ENCODE peak calls at places on chromosome 15, in five cellular contexts. N, T, S, Q and H are unnamed samples. For H3K27me3, the result is how much of the 10 kb centered on the place peaks cover.

GRCh38 chr15:57509121-57509520 is 82.6 kb upstream of the MYZAP start:
- DNase-seq in N (no peak), Q (no peak), T (no peak), S (no peak), H (no peak)

GRCh38 chr15:78933187-78934062 is 11.4 kb downstream of the CTSH start:
- DNase-seq in N (no peak), T (no peak), Q (no peak), S (no peak), H (no peak)

GRCh38 chr15:74924525-74924924 is 13.3 kb downstream of the COX5A start:
- DNase-seq in T (no peak), Q (no peak), N (no peak), S (no peak), H (no peak)

GRCh38 chr15:73989001-73989798 is 2.9 kb downstream of the STOML1 start:
- DNase-seq in T (peak), N (peak), Q (no peak), S (no peak), H (no peak)

GRCh38 chr15:74315626-74316025 is 51.8 kb downstream of the CYP11A1 start:
- DNase-seq in N (no peak), T (no peak), S (no peak), Q (peak), H (no peak)

GRCh38 chr15:98383571-98383970 is 264.8 kb upstream of the IGF1R start:
- DNase-seq in Q (no peak), T (no peak), S (no peak), N (no peak), H (no peak)

GRCh38 chr15:74648051-74648622 is 32.5 kb downstream of the CLK3 start:
- DNase-seq in Q (no peak), N (no peak), S (no peak), T (no peak), H (no peak)

GRCh38 chr15:48530528-48530927 is 115.0 kb downstream of the FBN1 start:
- DNase-seq in S (no peak), N (no peak), Q (no peak), T (no peak), H (no peak)

GRCh38 chr15:64146041-64146440 is 5.5 kb upstream of the SNX22 start:
- DNase-seq in S (no peak), Q (no peak), T (peak), N (peak), H (no peak)

GRCh38 chr15:84824260-84824690 is 7.1 kb downstream of the ALPK3 start:
- DNase-seq in Q (no peak), S (no peak), T (no peak), N (peak), H (peak)

GRCh38 chr15:62112616-62113593 is 46.1 kb downstream of the C2CD4A start:
- DNase-seq in T (no peak), S (no peak), N (no peak), Q (no peak), H (no peak)

GRCh38 chr15:90003736-90004135 is 2.6 kb downstream of the ZNF710 start:
- DNase-seq in S (no peak), N (peak), Q (no peak), T (peak), H (no peak)

GRCh38 chr15:62886431-62887071 is 156.0 kb upstream of the TPM1 start:
- DNase-seq in T (no peak), Q (no peak), S (no peak), N (no peak), H (peak)

GRCh38 chr15:48794697-48795134 is 16.2 kb downstream of the CEP152 start:
- DNase-seq in Q (peak), T (no peak), S (no peak), N (no peak), H (no peak)

GRCh38 chr15:76149291-76149910 is 89.6 kb downstream of the TMEM266 start:
- DNase-seq in S (no peak), Q (no peak), T (no peak), N (peak), H (no peak)

GRCh38 chr15:53536479-53537120 is 222.9 kb downstream of the WDR72 start:
- DNase-seq in N (no peak), Q (no peak), S (no peak), T (no peak), H (no peak)

GRCh38 chr15:32855942-32856341 is 138.1 kb downstream of the GREM1 start:
- DNase-seq in T (no peak), N (no peak), Q (no peak), S (peak), H (no peak)

GRCh38 chr15:25693321-25694237 is 169.5 kb downstream of the ATP10A start:
- DNase-seq in N (peak), Q (no peak), S (no peak), T (no peak), H (no peak)

GRCh38 chr15:61115241-61115640 is 113.9 kb downstream of the RORA start:
- DNase-seq in N (no peak), T (no peak), Q (no peak), S (no peak), H (no peak)

GRCh38 chr15:58057559-58057958 is 8.0 kb downstream of the ALDH1A2 start:
- DNase-seq in S (no peak), T (no peak), N (no peak), Q (no peak), H (no peak)

GRCh38 chr15:34942363-34942762 is 27.2 kb downstream of the AQR start:
- DNase-seq in N (no peak), T (no peak), S (no peak), Q (no peak), H (no peak)

GRCh38 chr15:72604794-72605193 is 49.7 kb upstream of the GOLGA6B start:
- DNase-seq in S (no peak), N (no peak), Q (no peak), T (no peak), H (no peak)

GRCh38 chr15:71807125-71807629 is 3.2 kb upstream of the NR2E3 start:
- DNase-seq in Q (no peak), N (no peak), T (no peak), S (no peak), H (no peak)

GRCh38 chr15:40743921-40744809 is 10.9 kb downstream of the RMDN3 start:
- DNase-seq in T (peak), N (peak), Q (no peak), S (no peak), H (no peak)

GRCh38 chr15:48796930-48797329 is 13.9 kb downstream of the CEP152 start:
- DNase-seq in N (no peak), T (no peak), S (no peak), Q (peak), H (no peak)

GRCh38 chr15:62610499-62610898 is 432.0 kb upstream of the TPM1 start:
- DNase-seq in N (no peak), T (no peak), Q (no peak), S (no peak), H (no peak)

GRCh38 chr15:35690698-35691116 is 144.7 kb upstream of the DPH6 start:
- DNase-seq in T (no peak), N (no peak), S (no peak), Q (no peak), H (no peak)

GRCh38 chr15:73900129-73900712 is 26.0 kb upstream of the LOXL1 start:
- DNase-seq in N (no peak), S (no peak), T (peak), Q (no peak), H (no peak)

GRCh38 chr15:44489464-44489863 is 47.5 kb upstream of the EIF3J start:
- DNase-seq in T (no peak), N (no peak), Q (no peak), S (no peak), H (no peak)

GRCh38 chr15:101362359-101362758 is 67.3 kb upstream of the SNRPA1 start:
- DNase-seq in T (no peak), S (no peak), N (no peak), Q (no peak), H (no peak)
- TF ChIP-seq EP300 in T (no peak), S (no peak), N (no peak), Q (no peak), H (no peak)

DNA sequence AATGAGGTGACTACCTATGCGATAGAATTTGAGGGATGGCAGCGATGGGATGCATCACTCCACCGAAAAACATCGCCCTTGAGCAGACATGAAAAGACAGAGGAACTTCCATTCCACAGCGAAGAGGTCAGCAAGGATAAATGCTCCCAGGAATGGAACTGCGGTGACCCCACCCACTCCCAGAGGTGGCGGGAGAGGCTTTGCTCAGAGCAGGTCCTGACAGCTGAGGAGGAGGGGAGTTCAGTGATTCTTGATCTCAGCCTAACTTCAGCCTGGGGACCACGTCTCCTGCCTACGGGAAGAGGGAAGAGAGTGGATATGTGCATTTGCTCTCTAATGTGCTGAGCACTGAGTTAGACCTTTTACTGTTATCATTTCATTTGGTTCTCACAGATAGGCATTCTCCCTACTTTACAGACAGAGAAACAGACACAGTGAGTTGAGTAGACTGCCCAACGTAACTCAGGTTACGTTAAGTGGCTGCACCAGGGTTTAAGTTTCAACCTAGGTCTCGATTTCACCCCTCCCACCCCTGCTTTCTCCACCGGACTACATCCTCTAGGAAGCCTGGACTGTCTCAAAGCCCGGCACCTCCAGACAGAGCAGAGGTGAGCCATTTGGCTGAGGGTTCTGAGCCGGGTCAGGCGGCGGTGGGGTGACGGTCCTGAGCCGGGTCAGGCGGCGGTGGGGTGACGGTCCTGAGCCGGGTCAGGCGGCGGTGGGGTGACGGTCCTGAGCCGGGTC is 170.0 kb downstream of the RAB11A start:
- DNase-seq in N (no peak), T (no peak), Q (no peak), S (peak), H (no peak)
- H3K27me3 ChIP-seq in N (under half), T (half or more), Q (under half), S (under half), H (under half)

GRCh38 chr15:31305375-31305774 is 21.3 kb upstream of the KLF13 start:
- DNase-seq in S (no peak), T (no peak), Q (no peak), N (no peak), H (no peak)
- TF ChIP-seq EP300 in S (no peak), T (no peak), Q (no peak), N (no peak), H (no peak)

GRCh38 chr15:42080585-42081462 is 13.5 kb downstream of the PLA2G4D start:
- DNase-seq in N (peak), Q (no peak), T (peak), S (no peak), H (no peak)
- H3K27me3 ChIP-seq in N (under half), Q (under half), T (under half), S (under half), H (under half)

GRCh38 chr15:41936649-41937567 is 35.4 kb downstream of the EHD4 start:
- DNase-seq in Q (no peak), S (no peak), T (no peak), N (no peak), H (no peak)
- TF ChIP-seq EP300 in Q (no peak), S (no peak), T (no peak), N (peak), H (no peak)

GRCh38 chr15:38072007-38072506 is 137.6 kb downstream of the TMCO5A start:
- DNase-seq in N (peak), S (no peak), Q (no peak), T (no peak), H (no peak)
- H3K27me3 ChIP-seq in N (under half), S (half or more), Q (under half), T (under half), H (under half)

GRCh38 chr15:68599560-68600071 is 20.8 kb downstream of the CORO2B start:
- DNase-seq in T (no peak), S (no peak), Q (no peak), N (no peak), H (peak)
- TF ChIP-seq EP300 in T (no peak), S (no peak), Q (no peak), N (no peak), H (no peak)

GRCh38 chr15:77827860-77828259 is 195.1 kb upstream of the LINGO1 start:
- DNase-seq in Q (no peak), N (no peak), S (no peak), T (no peak), H (no peak)

GRCh38 chr15:77825546-77825945 is 192.8 kb upstream of the LINGO1 start:
- DNase-seq in Q (no peak), N (no peak), T (no peak), S (no peak), H (peak)

GRCh38 chr15:77825143-77825542 is 192.4 kb upstream of the LINGO1 start:
- DNase-seq in Q (no peak), N (no peak), S (no peak), T (no peak), H (no peak)

GRCh38 chr15:77824361-77824985 is 191.8 kb upstream of the LINGO1 start:
- DNase-seq in Q (no peak), N (no peak), S (no peak), T (no peak), H (no peak)

GRCh38 chr15:77826006-77826695 is 193.4 kb upstream of the LINGO1 start:
- DNase-seq in T (no peak), Q (no peak), S (no peak), N (no peak), H (peak)
- H3K27me3 ChIP-seq in T (under half), Q (under half), S (under half), N (under half), H (under half)